ENCODE peak calls at places on chromosomes 4 and X, in six cellular contexts. One of them, this sample, is unnamed.
A peak's percentile ranks its signal among the peaks of the same experiment; 100 is the strongest.

GRCh38 chr4:158763462-158763861 is 5.4 kb upstream of the FNIP2 start:
- DNase-seq in CD4-positive, CD25-positive, alpha-beta regulatory T cell: no peak
- DNase-seq in gastrocnemius medialis: no peak
- DNase-seq in astrocyte: no peak
- DNase-seq in right cardiac atrium: no peak
- DNase-seq in PC-3: no peak
- DNase-seq in this sample: no peak

GRCh38 chr4:60201052-60201673 is 999.0 kb upstream of the ADGRL3 start:
- DNase-seq in CD4-positive, CD25-positive, alpha-beta regulatory T cell: no peak
- DNase-seq in gastrocnemius medialis: no peak
- DNase-seq in astrocyte: peak; percentile 14
- DNase-seq in right cardiac atrium: peak; percentile 52
- DNase-seq in PC-3: peak; percentile 82
- DNase-seq in this sample: peak; percentile 42

GRCh38 chr4:1097553-1097952 is 15.8 kb downstream of the RNF212 start:
- DNase-seq in CD4-positive, CD25-positive, alpha-beta regulatory T cell: no peak
- DNase-seq in gastrocnemius medialis: no peak
- DNase-seq in astrocyte: no peak
- DNase-seq in right cardiac atrium: no peak
- DNase-seq in PC-3: no peak
- DNase-seq in this sample: no peak

GRCh38 chrX:68940601-68941000 is 111.8 kb downstream of the EFNB1 start:
- DNase-seq in CD4-positive, CD25-positive, alpha-beta regulatory T cell: no peak
- DNase-seq in gastrocnemius medialis: no peak
- DNase-seq in astrocyte: no peak
- DNase-seq in right cardiac atrium: no peak
- DNase-seq in PC-3: no peak
- DNase-seq in this sample: no peak

GRCh38 chrX:43958529-43958928 is 14.7 kb downstream of the NDP start:
- DNase-seq in CD4-positive, CD25-positive, alpha-beta regulatory T cell: no peak
- DNase-seq in gastrocnemius medialis: no peak
- DNase-seq in astrocyte: peak; percentile 74
- DNase-seq in right cardiac atrium: no peak
- DNase-seq in PC-3: peak; percentile 76
- DNase-seq in this sample: peak; percentile 58

GRCh38 chr4:36900446-36900987 is 344.0 kb upstream of the NWD2 start:
- DNase-seq in CD4-positive, CD25-positive, alpha-beta regulatory T cell: no peak
- DNase-seq in gastrocnemius medialis: no peak
- DNase-seq in astrocyte: no peak
- DNase-seq in right cardiac atrium: no peak
- DNase-seq in PC-3: no peak
- DNase-seq in this sample: no peak

GRCh38 chrX:49247916-49248811 is 12.9 kb downstream of the CCDC22 start:
- DNase-seq in CD4-positive, CD25-positive, alpha-beta regulatory T cell: no peak
- DNase-seq in gastrocnemius medialis: no peak
- DNase-seq in astrocyte: no peak
- DNase-seq in right cardiac atrium: no peak
- DNase-seq in PC-3: no peak
- DNase-seq in this sample: no peak

GRCh38 chrX:2596856-2597255 is 94.2 kb upstream of the CD99 start:
- DNase-seq in CD4-positive, CD25-positive, alpha-beta regulatory T cell: no peak
- DNase-seq in gastrocnemius medialis: no peak
- DNase-seq in astrocyte: no peak
- DNase-seq in right cardiac atrium: no peak
- DNase-seq in PC-3: no peak
- DNase-seq in this sample: no peak

GRCh38 chrX:154486396-154487207 is at the start of gene UBL4A:
- DNase-seq in CD4-positive, CD25-positive, alpha-beta regulatory T cell: peak; percentile 56
- DNase-seq in gastrocnemius medialis: no peak
- DNase-seq in astrocyte: peak; percentile 36
- DNase-seq in right cardiac atrium: peak; percentile 89
- DNase-seq in PC-3: peak; percentile 79
- DNase-seq in this sample: peak; percentile 21

GRCh38 chr4:30726090-30726668 is 6.0 kb downstream of the PCDH7 start:
- DNase-seq in CD4-positive, CD25-positive, alpha-beta regulatory T cell: no peak
- DNase-seq in gastrocnemius medialis: no peak
- DNase-seq in astrocyte: no peak
- DNase-seq in right cardiac atrium: no peak
- DNase-seq in PC-3: no peak
- DNase-seq in this sample: no peak
- H3K4me3 ChIP-seq in CD4-positive, CD25-positive, alpha-beta regulatory T cell: no peak overlapping the region
- H3K4me3 ChIP-seq in gastrocnemius medialis: no peak overlapping the region
- H3K4me3 ChIP-seq in astrocyte: peak overlapping the region; percentile 37
- H3K4me3 ChIP-seq in right cardiac atrium: no peak overlapping the region
- H3K4me3 ChIP-seq in PC-3: no peak overlapping the region
- H3K4me3 ChIP-seq in this sample: no peak overlapping the region

GRCh38 chr4:156638332-156638731 is 333.3 kb downstream of the PDGFC start:
- DNase-seq in CD4-positive, CD25-positive, alpha-beta regulatory T cell: no peak
- DNase-seq in gastrocnemius medialis: no peak
- DNase-seq in astrocyte: peak; percentile 75
- DNase-seq in right cardiac atrium: peak; percentile 13
- DNase-seq in PC-3: no peak
- DNase-seq in this sample: no peak
- H3K4me3 ChIP-seq in CD4-positive, CD25-positive, alpha-beta regulatory T cell: no peak overlapping the region
- H3K4me3 ChIP-seq in gastrocnemius medialis: no peak overlapping the region
- H3K4me3 ChIP-seq in astrocyte: no peak overlapping the region
- H3K4me3 ChIP-seq in right cardiac atrium: no peak overlapping the region
- H3K4me3 ChIP-seq in PC-3: no peak overlapping the region
- H3K4me3 ChIP-seq in this sample: no peak overlapping the region

DNA sequence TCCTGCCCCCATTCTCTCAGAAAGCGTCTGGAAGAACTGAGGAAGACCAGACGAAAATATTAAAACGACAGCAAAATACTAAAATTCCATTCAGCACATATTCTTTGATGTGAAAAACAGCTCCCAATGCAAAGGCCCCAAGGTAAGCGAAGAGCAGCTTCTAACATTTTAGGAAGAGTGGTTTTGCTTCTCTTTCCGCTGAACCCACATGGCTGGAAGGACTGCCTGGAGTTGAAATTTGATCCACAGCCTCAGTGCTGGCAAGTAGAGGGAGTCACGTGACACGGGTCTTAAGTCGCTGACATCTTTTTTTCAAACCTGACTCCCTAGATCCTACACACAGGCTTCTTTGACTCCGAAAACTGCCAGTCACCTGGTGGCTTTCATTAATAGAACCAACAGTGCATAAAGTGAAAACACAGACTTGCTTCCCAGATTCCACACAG is at the start of gene FAM13A:
- DNase-seq in CD4-positive, CD25-positive, alpha-beta regulatory T cell: no peak
- DNase-seq in gastrocnemius medialis: peak; percentile 81
- DNase-seq in astrocyte: peak; percentile 98
- DNase-seq in right cardiac atrium: peak; percentile 90
- DNase-seq in PC-3: peak; percentile 86
- DNase-seq in this sample: no peak
- H3K4me3 ChIP-seq in CD4-positive, CD25-positive, alpha-beta regulatory T cell: no peak within 1 kb of the TSS
- H3K4me3 ChIP-seq in gastrocnemius medialis: peak within 1 kb of the TSS; percentile 57
- H3K4me3 ChIP-seq in astrocyte: peak within 1 kb of the TSS; percentile 72
- H3K4me3 ChIP-seq in right cardiac atrium: peak within 1 kb of the TSS; percentile 77
- H3K4me3 ChIP-seq in PC-3: peak within 1 kb of the TSS; percentile 80
- H3K4me3 ChIP-seq in this sample: no peak within 1 kb of the TSS

GRCh38 chrX:118211891-118212816 is 95.5 kb upstream of the KLHL13 start:
- DNase-seq in CD4-positive, CD25-positive, alpha-beta regulatory T cell: no peak
- DNase-seq in gastrocnemius medialis: no peak
- DNase-seq in astrocyte: no peak
- DNase-seq in right cardiac atrium: no peak
- DNase-seq in PC-3: no peak
- DNase-seq in this sample: no peak
- H3K4me3 ChIP-seq in CD4-positive, CD25-positive, alpha-beta regulatory T cell: no peak overlapping the region
- H3K4me3 ChIP-seq in gastrocnemius medialis: no peak overlapping the region
- H3K4me3 ChIP-seq in astrocyte: no peak overlapping the region
- H3K4me3 ChIP-seq in right cardiac atrium: no peak overlapping the region
- H3K4me3 ChIP-seq in PC-3: no peak overlapping the region
- H3K4me3 ChIP-seq in this sample: no peak overlapping the region

DNA sequence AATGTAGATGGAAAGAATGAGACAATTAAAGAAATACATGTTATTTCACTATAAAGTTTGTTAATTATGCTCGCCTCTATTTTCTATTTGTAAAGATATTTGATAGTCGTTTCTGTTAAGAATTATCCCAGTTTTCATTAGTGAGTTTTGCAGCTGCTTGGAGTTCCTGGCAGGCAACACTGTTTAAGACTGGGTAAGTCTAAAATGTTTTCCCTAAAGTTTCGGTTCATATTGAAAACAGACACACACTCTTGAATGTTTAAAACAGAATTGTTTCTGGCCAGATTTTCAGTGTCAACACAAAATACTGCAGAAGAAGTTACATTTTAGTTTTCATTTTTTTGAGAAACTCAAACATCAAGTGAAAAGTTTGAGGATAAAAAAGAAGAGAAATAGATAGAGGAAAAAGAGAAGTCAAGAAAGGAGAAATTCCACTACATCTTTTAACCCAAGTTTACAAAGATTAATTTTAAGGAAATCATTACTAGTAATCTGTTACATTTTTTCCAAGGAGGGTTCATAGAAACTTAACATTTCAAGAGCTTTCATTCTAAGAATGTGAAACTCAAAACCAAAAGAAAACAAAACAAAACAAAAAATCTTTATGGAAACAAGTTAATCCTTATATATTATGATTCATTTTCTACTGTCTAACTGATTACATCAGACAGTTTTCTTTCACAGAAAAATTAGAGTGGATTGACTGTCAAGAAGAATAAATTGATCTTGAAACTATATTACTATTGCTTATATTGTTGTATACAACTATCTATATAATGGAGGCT is 305.5 kb downstream of the FAT4 start:
- DNase-seq in CD4-positive, CD25-positive, alpha-beta regulatory T cell: no peak
- DNase-seq in gastrocnemius medialis: no peak
- DNase-seq in astrocyte: no peak
- DNase-seq in right cardiac atrium: peak; percentile 7
- DNase-seq in PC-3: no peak
- DNase-seq in this sample: no peak
- H3K4me3 ChIP-seq in CD4-positive, CD25-positive, alpha-beta regulatory T cell: no peak overlapping the region
- H3K4me3 ChIP-seq in gastrocnemius medialis: no peak overlapping the region
- H3K4me3 ChIP-seq in astrocyte: no peak overlapping the region
- H3K4me3 ChIP-seq in right cardiac atrium: no peak overlapping the region
- H3K4me3 ChIP-seq in PC-3: no peak overlapping the region
- H3K4me3 ChIP-seq in this sample: no peak overlapping the region